ENCODE peak calls at places on chromosomes 11 and 22, in seven cellular contexts. Z is GM12878, P is HCT116, K is H1, F is SK-N-SH, M is HepG2, Y is K562. S is an unnamed sample.
A peak's percentile ranks its signal among the peaks of the same experiment; 100 is the strongest.

GRCh38 chr22:50173221-50173982 is 2.9 kb downstream of the PANX2 start:
- DNase-seq in Y (no peak), F (no peak), M (no peak), P (no peak), Z (no peak), K (no peak), S (no peak)

GRCh38 chr11:44780940-44781631 is 54.3 kb downstream of the TSPAN18 start:
- DNase-seq in F (no peak), Z (no peak), M (no peak), K (no peak), P (no peak), Y (peak; percentile 93), S (no peak)

GRCh38 chr11:64607381-64608259 is 16.6 kb downstream of the SLC22A12 start:
- DNase-seq in Z (no peak), P (no peak), F (no peak), M (no peak), Y (no peak), K (no peak), S (peak; percentile 84)

GRCh38 chr11:111935331-111936044 is 1.7 kb upstream of the DIXDC1 start:
- DNase-seq in F (no peak), Y (no peak), P (no peak), Z (no peak), M (peak; percentile 94), K (no peak), S (no peak)

GRCh38 chr11:2663506-2663905 is 36.3 kb downstream of the KCNQ1OT1 start:
- DNase-seq in F (no peak), Y (no peak), P (no peak), M (no peak), K (no peak), Z (no peak), S (no peak)

GRCh38 chr22:50270302-50271010 is at the start of gene MAPK11:
- DNase-seq in M (peak; percentile 47), K (peak; percentile 89), Z (no peak), F (peak; percentile 85), Y (peak; percentile 57), P (no peak), S (no peak)

GRCh38 chr22:46902998-46903916 is 140.8 kb downstream of the TBC1D22A start:
- DNase-seq in M (no peak), Y (no peak), P (no peak), K (peak; percentile 69), F (no peak), Z (no peak), S (no peak)

GRCh38 chr22:37631448-37632173 is 7.9 kb upstream of the SH3BP1 start:
- DNase-seq in K (no peak), Y (no peak), Z (no peak), P (no peak), M (peak; percentile 36), F (no peak), S (no peak)

GRCh38 chr22:30188911-30189310 is 57.6 kb downstream of the LIF start:
- DNase-seq in Z (no peak), Y (no peak), M (peak; percentile 57), F (no peak), P (no peak), K (no peak), S (no peak)

GRCh38 chr11:96748639-96749370 is 359.0 kb downstream of the JRKL start:
- DNase-seq in Y (no peak), M (no peak), Z (no peak), P (no peak), F (no peak), K (no peak), S (no peak)

GRCh38 chr22:38697055-38697980 is 3.4 kb downstream of the JOSD1 start:
- DNase-seq in K (no peak), F (no peak), Y (no peak), M (peak; percentile 64), P (no peak), Z (no peak), S (peak; percentile 80)

GRCh38 chr11:61171907-61172306 is 10.7 kb upstream of the VPS37C start:
- DNase-seq in P (no peak), F (no peak), K (no peak), M (no peak), Z (no peak), Y (no peak), S (no peak)

GRCh38 chr11:95888439-95888838 is 35.5 kb downstream of the MTMR2 start:
- DNase-seq in F (no peak), P (no peak), M (no peak), Y (no peak), K (no peak), Z (no peak), S (no peak)

GRCh38 chr22:34960005-34960404 is 106.0 kb upstream of the ISX start:
- DNase-seq in F (no peak), P (no peak), M (no peak), Y (no peak), K (no peak), Z (no peak), S (no peak)

GRCh38 chr11:129117595-129118350 is 74.4 kb downstream of the ARHGAP32 start:
- DNase-seq in F (peak; percentile 58), K (no peak), Y (peak; percentile 13), P (peak; percentile 63), Z (no peak), M (peak; percentile 64), S (peak; percentile 88)

GRCh38 chr22:23122992-23123803 is 18.6 kb downstream of the RSPH14 start:
- DNase-seq in K (no peak), P (no peak), F (no peak), M (no peak), Z (no peak), Y (peak; percentile 64), S (no peak)

GRCh38 chr11:84719935-84720577 is 907.1 kb downstream of the DLG2 start:
- DNase-seq in F (peak; percentile 44), M (no peak), Z (no peak), P (no peak), Y (no peak), K (peak; percentile 74), S (no peak)

GRCh38 chr22:19663821-19664325 is 50.4 kb upstream of the SEPTIN5 start:
- DNase-seq in Z (no peak), P (no peak), M (no peak), F (peak; percentile 85), K (peak; percentile 50), Y (peak; percentile 79), S (no peak)

GRCh38 chr11:824292-824880 is 3.3 kb upstream of the CRACR2B start:
- DNase-seq in Z (no peak), K (no peak), M (no peak), P (no peak), Y (no peak), F (no peak), S (no peak)

GRCh38 chr22:50184004-50184461 is 1.7 kb upstream of the TRABD start:
- DNase-seq in F (no peak), Y (no peak), K (no peak), M (peak; percentile 55), P (no peak), Z (no peak), S (peak; percentile 62)

GRCh38 chr11:86639172-86639571 is 33.2 kb downstream of the ME3 start:
- DNase-seq in Z (no peak), P (no peak), Y (no peak), M (no peak), F (no peak), K (no peak), S (no peak)

GRCh38 chr11:7893792-7894191 is 37.3 kb downstream of the OR10A6 start:
- DNase-seq in F (no peak), Y (no peak), P (no peak), K (no peak), Z (no peak), M (no peak), S (no peak)

GRCh38 chr11:3133456-3134217 is 31.5 kb downstream of the OSBPL5 start:
- DNase-seq in Z (no peak), F (no peak), P (no peak), M (no peak), Y (no peak), K (no peak), S (no peak)

GRCh38 chr11:58900479-58901420 is 38.5 kb upstream of the GLYATL1 start:
- DNase-seq in F (peak; percentile 25), M (peak; percentile 56), Z (peak; percentile 16), P (peak; percentile 80), Y (peak; percentile 59), K (peak; percentile 98), S (peak; percentile 68)

GRCh38 chr11:112728716-112729115 is 232.5 kb upstream of the NCAM1 start:
- DNase-seq in P (no peak), F (no peak), Y (no peak), M (no peak), K (no peak), Z (no peak), S (no peak)

GRCh38 chr22:28656156-28656555 is 23.5 kb downstream of the TTC28 start:
- DNase-seq in Z (no peak), M (no peak), K (no peak), Y (no peak), F (peak; percentile 57), P (no peak), S (no peak)
- TF ChIP-seq JUND in Z (no peak), M (no peak), K (no peak), Y (no peak), F (no peak), P (no peak), S (no peak)

DNA sequence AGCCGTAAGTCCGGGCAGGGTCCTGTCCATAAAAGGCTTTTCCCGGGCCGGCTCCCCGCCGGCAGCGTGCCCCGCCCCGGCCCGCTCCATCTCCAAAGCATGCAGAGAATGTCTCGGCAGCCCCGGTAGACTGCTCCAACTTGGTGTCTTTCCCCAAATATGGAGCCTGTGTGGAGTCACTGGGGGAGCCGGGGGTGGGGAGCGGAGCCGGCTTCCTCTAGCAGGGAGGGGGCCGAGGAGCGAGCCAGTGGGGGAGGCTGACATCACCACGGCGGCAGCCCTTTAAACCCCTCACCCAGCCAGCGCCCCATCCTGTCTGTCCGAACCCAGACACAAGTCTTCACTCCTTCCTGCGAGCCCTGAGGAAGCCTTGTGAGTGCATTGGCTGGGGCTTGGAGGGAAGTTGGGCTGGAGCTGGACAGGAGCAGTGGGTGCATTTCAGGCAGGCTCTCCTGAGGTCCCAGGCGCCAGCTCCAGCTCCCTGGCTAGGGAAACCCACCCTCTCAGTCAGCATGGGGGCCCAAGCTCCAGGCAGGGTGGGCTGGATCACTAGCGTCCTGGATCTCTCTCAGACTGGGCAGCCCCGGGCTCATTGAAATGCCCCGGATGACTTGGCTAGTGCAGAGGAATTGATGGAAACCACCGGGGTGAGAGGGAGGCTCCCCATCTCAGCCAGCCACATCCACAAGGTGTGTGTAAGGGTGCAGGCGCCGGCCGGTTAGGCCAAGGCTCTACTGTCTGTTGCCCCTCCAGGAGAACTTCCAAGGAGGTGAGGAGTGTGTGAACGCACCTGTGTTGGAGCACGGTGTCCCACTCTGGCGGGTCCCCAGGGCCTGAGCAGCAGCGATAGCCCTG is at the start of gene TAGLN:
- DNase-seq in P (no peak), M (peak; percentile 21), Z (no peak), F (no peak), Y (no peak), K (peak; percentile 83), S (no peak)
- TF ChIP-seq JUND in P (no peak), M (no peak), Z (no peak), F (no peak), Y (no peak), K (peak; percentile 71), S (no peak)

GRCh38 chr11:75554258-75555022 is 7.6 kb upstream of the SERPINH1 start:
- DNase-seq in Z (no peak), Y (peak; percentile 74), K (peak; percentile 83), F (peak; percentile 96), P (no peak), M (peak; percentile 73), S (no peak)
- TF ChIP-seq JUND in Z (no peak), Y (no peak), K (peak; percentile 19), F (peak; percentile 36), P (no peak), M (no peak), S (no peak)

GRCh38 chr22:41003976-41004375 is 52.8 kb downstream of the RBX1 start:
- DNase-seq in Z (no peak), M (no peak), F (no peak), K (no peak), P (no peak), Y (no peak), S (no peak)

GRCh38 chr22:41009222-41009948 is 58.2 kb downstream of the RBX1 start:
- DNase-seq in P (no peak), F (no peak), M (no peak), K (no peak), Y (no peak), Z (no peak), S (peak; percentile 88)
- TF ChIP-seq JUND in P (no peak), F (no peak), M (no peak), K (no peak), Y (no peak), Z (no peak), S (no peak)